ENCODE peak calls at places on chromosomes 1 and 21, in four cellular contexts. One of them, this sample, is unnamed.

GRCh38 chr1:218850367-218850766 is 323.3 kb upstream of the LYPLAL1 start:
- DNase-seq in GM20000: no peak
- DNase-seq in CD4-positive, alpha-beta T cell: no peak
- DNase-seq in IMR-90: peak
- DNase-seq in this sample: no peak

GRCh38 chr1:233127157-233127556 is 168.4 kb downstream of the PCNX2 start:
- DNase-seq in IMR-90: no peak
- DNase-seq in GM20000: no peak
- DNase-seq in CD4-positive, alpha-beta T cell: no peak
- DNase-seq in this sample: no peak

GRCh38 chr1:110018396-110018795 is 16.0 kb upstream of the STRIP1 start:
- DNase-seq in CD4-positive, alpha-beta T cell: no peak
- DNase-seq in IMR-90: no peak
- DNase-seq in GM20000: no peak
- DNase-seq in this sample: no peak

GRCh38 chr1:57550092-57550491 is 126.2 kb upstream of the DAB1 start:
- DNase-seq in CD4-positive, alpha-beta T cell: no peak
- DNase-seq in IMR-90: no peak
- DNase-seq in GM20000: no peak
- DNase-seq in this sample: no peak

GRCh38 chr1:202860744-202861419 is 28.1 kb downstream of the RABIF start:
- DNase-seq in GM20000: peak
- DNase-seq in CD4-positive, alpha-beta T cell: no peak
- DNase-seq in IMR-90: peak
- DNase-seq in this sample: peak

GRCh38 chr21:28781602-28782274 is 210.9 kb downstream of the LTN1 start:
- DNase-seq in IMR-90: peak
- DNase-seq in GM20000: peak
- DNase-seq in CD4-positive, alpha-beta T cell: no peak
- DNase-seq in this sample: peak

GRCh38 chr1:151970641-151971040 is 23.0 kb downstream of the S100A10 start:
- DNase-seq in CD4-positive, alpha-beta T cell: no peak
- DNase-seq in GM20000: no peak
- DNase-seq in IMR-90: no peak
- DNase-seq in this sample: no peak

GRCh38 chr21:45154511-45155508 is 80.4 kb downstream of the ADARB1 start:
- DNase-seq in IMR-90: peak
- DNase-seq in CD4-positive, alpha-beta T cell: peak
- DNase-seq in GM20000: no peak
- DNase-seq in this sample: peak

GRCh38 chr1:156153362-156153761 is at the start of gene SEMA4A:
- DNase-seq in GM20000: no peak
- DNase-seq in IMR-90: no peak
- DNase-seq in CD4-positive, alpha-beta T cell: no peak
- DNase-seq in this sample: no peak

GRCh38 chr1:244088161-244088560 is 37.1 kb downstream of the ZBTB18 start:
- DNase-seq in CD4-positive, alpha-beta T cell: no peak
- DNase-seq in GM20000: no peak
- DNase-seq in IMR-90: no peak
- DNase-seq in this sample: no peak

GRCh38 chr1:159877695-159878444 is 15.4 kb upstream of the VSIG8 start:
- DNase-seq in CD4-positive, alpha-beta T cell: no peak
- DNase-seq in GM20000: no peak
- DNase-seq in IMR-90: no peak
- DNase-seq in this sample: no peak

GRCh38 chr1:3886106-3886670 is 13.9 kb downstream of the C1orf174 start:
- DNase-seq in CD4-positive, alpha-beta T cell: no peak
- DNase-seq in GM20000: no peak
- DNase-seq in IMR-90: no peak
- DNase-seq in this sample: no peak

GRCh38 chr1:182764029-182764768 is 25.4 kb upstream of the NPL start:
- DNase-seq in IMR-90: no peak
- DNase-seq in CD4-positive, alpha-beta T cell: no peak
- DNase-seq in GM20000: no peak
- DNase-seq in this sample: no peak

GRCh38 chr1:219582310-219582709 is 30.6 kb downstream of the ZC3H11B start:
- DNase-seq in CD4-positive, alpha-beta T cell: no peak
- DNase-seq in IMR-90: peak
- DNase-seq in GM20000: no peak
- DNase-seq in this sample: no peak

GRCh38 chr1:76668046-76668445 is 199.2 kb upstream of the ST6GALNAC5 start:
- DNase-seq in IMR-90: no peak
- DNase-seq in CD4-positive, alpha-beta T cell: no peak
- DNase-seq in GM20000: no peak
- DNase-seq in this sample: no peak

GRCh38 chr1:69787151-69787550 is 219.4 kb downstream of the LRRC7 start:
- DNase-seq in CD4-positive, alpha-beta T cell: no peak
- DNase-seq in GM20000: no peak
- DNase-seq in IMR-90: no peak
- DNase-seq in this sample: no peak

GRCh38 chr1:153478692-153479618 is 18.5 kb upstream of the S100A7 start:
- DNase-seq in CD4-positive, alpha-beta T cell: no peak
- DNase-seq in IMR-90: no peak
- DNase-seq in GM20000: no peak
- DNase-seq in this sample: no peak

GRCh38 chr1:227508431-227508830 is 54.9 kb upstream of the ZNF678 start:
- DNase-seq in IMR-90: no peak
- DNase-seq in GM20000: no peak
- DNase-seq in CD4-positive, alpha-beta T cell: no peak
- DNase-seq in this sample: no peak

GRCh38 chr1:216140650-216141547 is 282.3 kb downstream of the USH2A start:
- DNase-seq in CD4-positive, alpha-beta T cell: no peak
- DNase-seq in GM20000: no peak
- DNase-seq in IMR-90: peak
- DNase-seq in this sample: no peak

GRCh38 chr1:19733615-19734014 is 66.1 kb downstream of the TMCO4 start:
- DNase-seq in CD4-positive, alpha-beta T cell: no peak
- DNase-seq in GM20000: no peak
- DNase-seq in IMR-90: no peak
- DNase-seq in this sample: no peak

GRCh38 chr1:20191266-20191665 is 4.9 kb upstream of the PLA2G2C start:
- DNase-seq in GM20000: no peak
- DNase-seq in IMR-90: no peak
- DNase-seq in CD4-positive, alpha-beta T cell: no peak
- DNase-seq in this sample: no peak

GRCh38 chr1:26210471-26210870 is 20.1 kb downstream of the CATSPER4 start:
- DNase-seq in CD4-positive, alpha-beta T cell: no peak
- DNase-seq in GM20000: no peak
- DNase-seq in IMR-90: no peak
- DNase-seq in this sample: no peak

GRCh38 chr1:156647351-156647750 is 5.4 kb downstream of the BCAN start:
- DNase-seq in IMR-90: no peak
- DNase-seq in CD4-positive, alpha-beta T cell: no peak
- DNase-seq in GM20000: no peak
- DNase-seq in this sample: no peak

GRCh38 chr1:63915121-63915520 is 141.3 kb downstream of the ROR1 start:
- DNase-seq in CD4-positive, alpha-beta T cell: no peak
- DNase-seq in GM20000: no peak
- DNase-seq in IMR-90: peak
- DNase-seq in this sample: no peak
- TF ChIP-seq CTCF in CD4-positive, alpha-beta T cell: no peak
- TF ChIP-seq CTCF in GM20000: peak
- TF ChIP-seq CTCF in IMR-90: peak
- TF ChIP-seq CTCF in this sample: peak

DNA sequence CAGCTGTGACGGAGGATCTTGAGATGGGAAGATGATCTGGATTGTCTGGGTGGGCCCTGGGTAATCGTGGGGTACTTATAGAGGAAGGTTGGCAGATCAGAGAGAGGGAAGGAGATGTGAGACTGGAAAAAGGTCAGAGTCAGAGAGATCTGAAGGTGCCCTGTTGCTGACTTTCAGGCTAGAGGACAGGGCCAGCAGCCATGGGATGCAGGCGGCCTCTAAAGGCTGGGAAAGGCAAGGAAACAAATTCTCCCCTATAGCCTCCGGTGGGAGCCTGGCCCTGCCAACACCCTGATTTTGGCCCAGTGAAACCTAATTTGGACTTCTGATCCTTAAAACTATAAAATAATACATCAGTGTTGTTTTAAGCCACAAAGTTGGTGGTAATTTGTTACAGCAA is 153.5 kb upstream of the TMEM51 start:
- DNase-seq in GM20000: no peak
- DNase-seq in IMR-90: no peak
- DNase-seq in CD4-positive, alpha-beta T cell: no peak
- DNase-seq in this sample: no peak
- TF ChIP-seq CTCF in GM20000: no peak
- TF ChIP-seq CTCF in IMR-90: no peak
- TF ChIP-seq CTCF in CD4-positive, alpha-beta T cell: no peak
- TF ChIP-seq CTCF in this sample: no peak

GRCh38 chr1:201702936-201703335 is 126.0 kb upstream of the IPO9 start:
- DNase-seq in CD4-positive, alpha-beta T cell: no peak
- DNase-seq in IMR-90: peak
- DNase-seq in GM20000: no peak
- DNase-seq in this sample: peak

GRCh38 chr1:201703646-201704438 is 125.1 kb upstream of the IPO9 start:
- DNase-seq in CD4-positive, alpha-beta T cell: peak
- DNase-seq in GM20000: peak
- DNase-seq in IMR-90: peak
- DNase-seq in this sample: peak

GRCh38 chr1:201704439-201704792 is 124.5 kb upstream of the IPO9 start:
- DNase-seq in GM20000: no peak
- DNase-seq in IMR-90: no peak
- DNase-seq in CD4-positive, alpha-beta T cell: no peak
- DNase-seq in this sample: no peak

GRCh38 chr1:201705389-201705788 is 123.6 kb upstream of the IPO9 start:
- DNase-seq in GM20000: no peak
- DNase-seq in IMR-90: no peak
- DNase-seq in CD4-positive, alpha-beta T cell: no peak
- DNase-seq in this sample: no peak

DNA sequence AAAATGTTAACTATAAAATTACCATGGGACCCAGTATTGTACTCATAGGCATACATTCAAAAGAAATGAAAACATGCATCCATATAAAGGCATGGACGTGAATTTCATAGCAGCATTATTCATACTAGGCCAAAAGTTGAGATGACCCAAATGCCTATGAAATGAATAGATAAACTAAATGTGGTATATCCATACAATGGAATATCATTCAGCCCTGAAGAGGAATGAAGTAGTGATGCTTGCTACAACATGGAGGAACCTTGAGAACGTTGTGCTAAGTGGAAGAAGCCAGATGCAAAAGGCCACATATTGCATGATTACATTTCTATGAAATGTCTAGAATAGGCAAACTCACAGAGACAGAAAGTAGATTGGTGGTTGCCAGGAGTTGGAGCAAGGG is 127.1 kb upstream of the IPO9 start:
- DNase-seq in GM20000: no peak
- DNase-seq in CD4-positive, alpha-beta T cell: no peak
- DNase-seq in IMR-90: no peak
- DNase-seq in this sample: no peak
- TF ChIP-seq CTCF in GM20000: no peak
- TF ChIP-seq CTCF in CD4-positive, alpha-beta T cell: no peak
- TF ChIP-seq CTCF in IMR-90: no peak
- TF ChIP-seq CTCF in this sample: no peak

DNA sequence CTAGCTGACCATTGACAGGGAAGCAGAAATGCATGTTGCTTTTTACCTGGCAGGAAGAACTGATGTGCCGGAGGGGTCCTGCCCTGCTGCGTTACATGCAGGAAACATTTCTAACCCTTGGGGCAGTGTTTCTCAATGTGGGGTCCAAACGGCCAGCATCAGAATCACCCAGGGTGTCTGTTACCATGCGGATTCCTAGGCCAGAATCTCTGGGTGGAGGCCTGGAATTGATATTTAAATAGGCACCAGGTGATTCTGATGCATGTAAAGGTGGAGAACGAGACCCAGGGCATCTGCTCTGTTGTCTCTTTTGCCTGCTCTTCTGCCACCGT is 182.7 kb downstream of the PCP4 start:
- DNase-seq in CD4-positive, alpha-beta T cell: no peak
- DNase-seq in IMR-90: no peak
- DNase-seq in GM20000: no peak
- DNase-seq in this sample: no peak
- TF ChIP-seq CTCF in CD4-positive, alpha-beta T cell: no peak
- TF ChIP-seq CTCF in IMR-90: no peak
- TF ChIP-seq CTCF in GM20000: no peak
- TF ChIP-seq CTCF in this sample: peak

GRCh38 chr21:38822754-38823374 is 17.1 kb downstream of the ETS2 start:
- DNase-seq in IMR-90: no peak
- DNase-seq in GM20000: no peak
- DNase-seq in CD4-positive, alpha-beta T cell: no peak
- DNase-seq in this sample: no peak
- TF ChIP-seq CTCF in IMR-90: no peak
- TF ChIP-seq CTCF in GM20000: no peak
- TF ChIP-seq CTCF in CD4-positive, alpha-beta T cell: no peak
- TF ChIP-seq CTCF in this sample: no peak

GRCh38 chr21:41460578-41461527 is 34.8 kb downstream of the MX1 start:
- DNase-seq in GM20000: peak
- DNase-seq in IMR-90: peak
- DNase-seq in CD4-positive, alpha-beta T cell: peak
- DNase-seq in this sample: peak
- TF ChIP-seq CTCF in GM20000: peak
- TF ChIP-seq CTCF in IMR-90: peak
- TF ChIP-seq CTCF in CD4-positive, alpha-beta T cell: peak
- TF ChIP-seq CTCF in this sample: peak

GRCh38 chr1:42690477-42691156 is 8.4 kb downstream of the YBX1 start:
- DNase-seq in GM20000: no peak
- DNase-seq in IMR-90: peak
- DNase-seq in CD4-positive, alpha-beta T cell: no peak
- DNase-seq in this sample: no peak
- TF ChIP-seq CTCF in GM20000: peak
- TF ChIP-seq CTCF in IMR-90: peak
- TF ChIP-seq CTCF in CD4-positive, alpha-beta T cell: peak
- TF ChIP-seq CTCF in this sample: peak

DNA sequence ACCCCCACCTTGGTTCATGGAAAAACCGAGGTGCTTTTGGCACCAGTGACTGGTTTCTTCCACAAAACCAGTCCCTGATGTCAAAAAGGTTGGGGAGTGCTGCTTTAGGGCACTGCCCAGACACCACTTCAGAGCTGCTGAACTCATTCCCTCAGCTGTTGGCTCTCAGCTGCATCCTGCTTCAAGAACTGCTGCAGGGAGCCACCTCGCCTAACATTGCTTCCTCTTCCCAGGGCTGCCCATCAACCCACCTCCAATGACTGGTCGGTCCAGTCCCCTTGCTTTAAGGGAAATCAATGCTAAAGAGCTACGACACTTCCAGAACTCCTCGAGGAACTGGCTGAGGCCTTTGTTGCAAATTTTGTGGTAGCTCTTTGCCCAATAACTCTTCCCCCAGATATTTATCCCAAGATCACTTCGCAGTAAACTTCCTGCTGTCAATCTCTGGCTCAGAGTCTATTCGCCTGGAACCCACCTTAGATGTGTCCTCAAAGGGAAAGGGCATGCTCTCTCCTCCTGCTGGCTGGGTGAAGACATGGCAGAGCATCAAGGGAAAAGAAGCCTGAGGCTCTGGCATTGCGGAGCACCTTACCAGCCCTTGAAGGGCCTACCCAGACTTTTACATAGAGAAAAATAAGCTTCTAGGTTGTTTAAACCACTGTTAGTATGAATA is 29.0 kb downstream of the C1orf52 start:
- DNase-seq in IMR-90: no peak
- DNase-seq in CD4-positive, alpha-beta T cell: no peak
- DNase-seq in GM20000: no peak
- DNase-seq in this sample: no peak
- TF ChIP-seq CTCF in IMR-90: peak
- TF ChIP-seq CTCF in CD4-positive, alpha-beta T cell: peak
- TF ChIP-seq CTCF in GM20000: no peak
- TF ChIP-seq CTCF in this sample: peak

This sample was measured in HFFc6.